ENCODE peak calls at places on chromosome 12, in nine cellular contexts. M, B, Y, X, S, G, H, Q and J are unnamed samples.

GRCh38 chr12:69524755-69525509 is 54.7 kb downstream of the FRS2 start:
- DNase-seq in M (no peak), B (no peak), Y (no peak), X (no peak), S (no peak), G (no peak), H (no peak), Q (no peak), J (no peak)

GRCh38 chr12:33438025-33438772 is 1.4 kb downstream of the SYT10 start:
- DNase-seq in M (no peak), B (no peak), Y (no peak), X (no peak), S (no peak), G (no peak), H (no peak), Q (no peak), J (no peak)

GRCh38 chr12:25313591-25313990 is 62.9 kb upstream of the KRAS start:
- DNase-seq in M (no peak), B (no peak), Y (no peak), X (no peak), S (no peak), G (no peak), H (no peak), Q (no peak), J (no peak)

GRCh38 chr12:46503637-46504036 is 131.1 kb upstream of the SLC38A2 start:
- DNase-seq in M (no peak), B (no peak), Y (no peak), X (no peak), S (no peak), G (no peak), H (no peak), Q (no peak), J (no peak)

GRCh38 chr12:62986844-62987243 is 51.9 kb upstream of the PPM1H start:
- DNase-seq in M (no peak), B (no peak), Y (no peak), X (no peak), S (no peak), G (no peak), H (no peak), Q (no peak), J (no peak)

GRCh38 chr12:109252799-109253198 is 56.3 kb downstream of the FOXN4 start:
- DNase-seq in M (no peak), B (no peak), Y (no peak), X (no peak), S (no peak), G (no peak), H (no peak), Q (no peak), J (no peak)

GRCh38 chr12:46217686-46218508 is 50.9 kb downstream of the SLC38A1 start:
- DNase-seq in M (no peak), B (peak; percentile 82), Y (peak; percentile 52), X (no peak), S (no peak), G (no peak), H (no peak), Q (peak; percentile 24), J (no peak)

GRCh38 chr12:48717252-48717695 is 767 bp upstream of the CCNT1 start:
- DNase-seq in M (peak; percentile 29), B (no peak), Y (no peak), X (no peak), S (peak; percentile 14), G (no peak), H (no peak), Q (peak; percentile 55), J (no peak)

GRCh38 chr12:121452356-121453021 is 52.6 kb downstream of the RNF34 start:
- DNase-seq in M (no peak), B (no peak), Y (no peak), X (no peak), S (no peak), G (no peak), H (no peak), Q (no peak), J (no peak)

GRCh38 chr12:44507471-44507870 is 368.6 kb downstream of the NELL2 start:
- DNase-seq in M (no peak), B (no peak), Y (no peak), X (no peak), S (no peak), G (no peak), H (peak; percentile 8), Q (no peak), J (no peak)

GRCh38 chr12:94731733-94732360 is 81.5 kb upstream of the TMCC3 start:
- DNase-seq in M (no peak), B (no peak), Y (no peak), X (no peak), S (no peak), G (no peak), H (no peak), Q (no peak), J (no peak)

GRCh38 chr12:102824218-102824835 is 92.7 kb downstream of the PAH start:
- DNase-seq in M (peak; percentile 46), B (no peak), Y (no peak), X (peak; percentile 14), S (no peak), G (no peak), H (no peak), Q (peak; percentile 22), J (no peak)

GRCh38 chr12:105961821-105962671 is 176.7 kb downstream of the NUAK1 start:
- DNase-seq in M (no peak), B (no peak), Y (no peak), X (no peak), S (no peak), G (no peak), H (no peak), Q (no peak), J (no peak)

GRCh38 chr12:1310684-1311083 is 283.7 kb downstream of the FBXL14 start:
- DNase-seq in M (no peak), B (no peak), Y (no peak), X (no peak), S (no peak), G (no peak), H (no peak), Q (no peak), J (no peak)

GRCh38 chr12:53476769-53477209 is 22.5 kb downstream of the MAP3K12 start:
- DNase-seq in M (peak; percentile 66), B (no peak), Y (no peak), X (no peak), S (peak; percentile 32), G (no peak), H (peak; percentile 36), Q (no peak), J (no peak)

GRCh38 chr12:19026637-19027508 is 102.7 kb upstream of the PLEKHA5 start:
- DNase-seq in M (no peak), B (no peak), Y (no peak), X (no peak), S (peak; percentile 42), G (no peak), H (no peak), Q (no peak), J (no peak)

GRCh38 chr12:12642916-12643315 is 31.2 kb downstream of the CREBL2 start:
- DNase-seq in M (no peak), B (no peak), Y (no peak), X (no peak), S (no peak), G (no peak), H (no peak), Q (no peak), J (no peak)

GRCh38 chr12:110183386-110183785 is 59.2 kb downstream of the IFT81 start:
- DNase-seq in M (no peak), B (no peak), Y (no peak), X (no peak), S (no peak), G (no peak), H (no peak), Q (no peak), J (no peak)

GRCh38 chr12:8127138-8127537 is 3.7 kb downstream of the CLEC4A start:
- DNase-seq in M (no peak), B (peak; percentile 43), Y (no peak), X (no peak), S (no peak), G (no peak), H (no peak), Q (no peak), J (no peak)

GRCh38 chr12:71057330-71057729 is 100.5 kb downstream of the TSPAN8 start:
- DNase-seq in M (no peak), B (no peak), Y (no peak), X (no peak), S (peak; percentile 13), G (no peak), H (no peak), Q (no peak), J (no peak)

GRCh38 chr12:65695077-65695865 is 129.0 kb upstream of the HMGA2 start:
- DNase-seq in M (peak; percentile 100), B (no peak), Y (no peak), X (peak; percentile 79), S (no peak), G (peak; percentile 96), H (no peak), Q (no peak), J (peak; percentile 85)

GRCh38 chr12:57215668-57216013 is 953 bp upstream of the NXPH4 start:
- DNase-seq in M (no peak), B (no peak), Y (no peak), X (no peak), S (no peak), G (no peak), H (no peak), Q (peak; percentile 77), J (no peak)